ENCODE peak calls at places on chromosomes 12 and 14, in four cellular contexts. P is NCI-H446 treated with DMSO at 0.1 percent for 48 hours, C is fibroblast of gingiva, Y is astrocyte of the spinal cord. T is an unnamed sample.

GRCh38 chr12:6532927-6533652 is 1.2 kb upstream of the GAPDH start:
- DNase-seq in C (peak; percentile 70), Y (peak; percentile 75), P (peak; percentile 39), T (peak; percentile 99)

GRCh38 chr12:82910246-82910893 is 223.7 kb downstream of the TMTC2 start:
- DNase-seq in Y (no peak), C (no peak), P (no peak), T (no peak)

GRCh38 chr12:94329366-94329765 is 130.3 kb downstream of the CEP83 start:
- DNase-seq in Y (no peak), C (no peak), P (no peak), T (no peak)

GRCh38 chr14:99579903-99580570 is 24.0 kb downstream of the CCDC85C start:
- DNase-seq in Y (peak; percentile 61), P (no peak), C (no peak), T (peak; percentile 100)

GRCh38 chr14:75821828-75822521 is 159.8 kb downstream of the TGFB3 start:
- DNase-seq in C (peak; percentile 36), P (no peak), Y (no peak), T (no peak)

GRCh38 chr14:95519699-95520098 is 3.2 kb upstream of the SYNE3 start:
- DNase-seq in Y (peak; percentile 81), P (no peak), C (peak; percentile 95), T (peak; percentile 54)

GRCh38 chr12:69039881-69040280 is 106.9 kb upstream of the CPM start:
- DNase-seq in C (peak; percentile 52), Y (no peak), P (no peak), T (no peak)

GRCh38 chr12:1851126-1851791 is 30.9 kb downstream of the LRTM2 start:
- DNase-seq in C (peak; percentile 26), P (peak; percentile 97), Y (peak; percentile 49), T (peak; percentile 5)

GRCh38 chr14:48023881-48024280 is 348.5 kb upstream of the MDGA2 start:
- DNase-seq in C (no peak), Y (no peak), P (no peak), T (no peak)

GRCh38 chr14:71725802-71726638 is 206.2 kb upstream of the RGS6 start:
- DNase-seq in C (peak; percentile 85), P (no peak), Y (peak; percentile 80), T (no peak)

GRCh38 chr12:123140675-123141614 is 9.9 kb downstream of the PITPNM2 start:
- DNase-seq in C (no peak), Y (no peak), P (no peak), T (no peak)

GRCh38 chr12:131452444-131452860 is 258.4 kb upstream of the SFSWAP start:
- DNase-seq in Y (no peak), P (no peak), C (no peak), T (peak; percentile 80)

T was measured in islet precursor cell.